ENCODE peak calls at places on chromosome X, in nine cellular contexts. One of them, this sample, is unnamed.

GRCh38 chrX:136202889-136203288 is 48.3 kb downstream of the MAP7D3 start:
- DNase-seq in cardiac muscle cell: no peak
- DNase-seq in A549: no peak
- DNase-seq in fibroblast of lung: peak; percentile 51
- DNase-seq in naive thymus-derived CD4-positive, alpha-beta T cell: no peak
- DNase-seq in neural progenitor cell: no peak
- DNase-seq in heart right ventricle: no peak
- DNase-seq in right atrium auricular region: no peak
- DNase-seq in colonic mucosa: no peak
- DNase-seq in this sample: no peak

GRCh38 chrX:97397371-97397770 is 513.7 kb downstream of the RPA4 start:
- DNase-seq in neural progenitor cell: no peak
- DNase-seq in fibroblast of lung: peak; percentile 47
- DNase-seq in colonic mucosa: no peak
- DNase-seq in cardiac muscle cell: no peak
- DNase-seq in naive thymus-derived CD4-positive, alpha-beta T cell: no peak
- DNase-seq in A549: no peak
- DNase-seq in heart right ventricle: no peak
- DNase-seq in right atrium auricular region: no peak
- DNase-seq in this sample: no peak

GRCh38 chrX:137166591-137166990 is 132.8 kb upstream of the GPR101 start:
- DNase-seq in right atrium auricular region: no peak
- DNase-seq in heart right ventricle: no peak
- DNase-seq in colonic mucosa: peak; percentile 17
- DNase-seq in cardiac muscle cell: peak; percentile 15
- DNase-seq in fibroblast of lung: no peak
- DNase-seq in neural progenitor cell: peak; percentile 51
- DNase-seq in naive thymus-derived CD4-positive, alpha-beta T cell: no peak
- DNase-seq in A549: no peak
- DNase-seq in this sample: no peak

GRCh38 chrX:101462892-101463291 is 22.4 kb upstream of the ARMCX4 start:
- DNase-seq in naive thymus-derived CD4-positive, alpha-beta T cell: no peak
- DNase-seq in heart right ventricle: no peak
- DNase-seq in right atrium auricular region: no peak
- DNase-seq in cardiac muscle cell: peak; percentile 20
- DNase-seq in A549: peak; percentile 19
- DNase-seq in colonic mucosa: no peak
- DNase-seq in fibroblast of lung: peak; percentile 29
- DNase-seq in neural progenitor cell: peak; percentile 3
- DNase-seq in this sample: peak; percentile 31

GRCh38 chrX:49163555-49164419 is 1.2 kb downstream of the MAGIX start:
- DNase-seq in naive thymus-derived CD4-positive, alpha-beta T cell: peak; percentile 80
- DNase-seq in A549: peak; percentile 72
- DNase-seq in neural progenitor cell: peak; percentile 88
- DNase-seq in fibroblast of lung: peak; percentile 85
- DNase-seq in colonic mucosa: peak; percentile 92
- DNase-seq in right atrium auricular region: peak; percentile 89
- DNase-seq in cardiac muscle cell: peak; percentile 81
- DNase-seq in heart right ventricle: peak; percentile 88
- DNase-seq in this sample: peak; percentile 85

GRCh38 chrX:24350217-24350616 is 10.2 kb upstream of the SUPT20HL1 start:
- DNase-seq in right atrium auricular region: no peak
- DNase-seq in neural progenitor cell: no peak
- DNase-seq in naive thymus-derived CD4-positive, alpha-beta T cell: no peak
- DNase-seq in heart right ventricle: no peak
- DNase-seq in colonic mucosa: no peak
- DNase-seq in cardiac muscle cell: no peak
- DNase-seq in A549: no peak
- DNase-seq in fibroblast of lung: no peak
- DNase-seq in this sample: no peak

GRCh38 chrX:2673611-2674010 is 17.5 kb upstream of the CD99 start:
- DNase-seq in A549: no peak
- DNase-seq in right atrium auricular region: no peak
- DNase-seq in cardiac muscle cell: no peak
- DNase-seq in heart right ventricle: no peak
- DNase-seq in neural progenitor cell: no peak
- DNase-seq in colonic mucosa: no peak
- DNase-seq in naive thymus-derived CD4-positive, alpha-beta T cell: no peak
- DNase-seq in fibroblast of lung: no peak
- DNase-seq in this sample: no peak

GRCh38 chrX:137164329-137164728 is 130.5 kb upstream of the GPR101 start:
- DNase-seq in heart right ventricle: no peak
- DNase-seq in A549: no peak
- DNase-seq in naive thymus-derived CD4-positive, alpha-beta T cell: no peak
- DNase-seq in fibroblast of lung: no peak
- DNase-seq in right atrium auricular region: no peak
- DNase-seq in colonic mucosa: no peak
- DNase-seq in cardiac muscle cell: no peak
- DNase-seq in neural progenitor cell: no peak
- DNase-seq in this sample: no peak

GRCh38 chrX:151151668-151152267 is 24.6 kb upstream of the GPR50 start:
- DNase-seq in fibroblast of lung: peak; percentile 63
- DNase-seq in colonic mucosa: peak; percentile 26
- DNase-seq in right atrium auricular region: no peak
- DNase-seq in cardiac muscle cell: peak; percentile 64
- DNase-seq in A549: peak; percentile 29
- DNase-seq in naive thymus-derived CD4-positive, alpha-beta T cell: peak; percentile 47
- DNase-seq in heart right ventricle: no peak
- DNase-seq in neural progenitor cell: peak; percentile 70
- DNase-seq in this sample: peak; percentile 64

GRCh38 chrX:135437867-135438733 is 16.4 kb downstream of the SMIM10L2A start:
- DNase-seq in neural progenitor cell: no peak
- DNase-seq in cardiac muscle cell: no peak
- DNase-seq in heart right ventricle: no peak
- DNase-seq in right atrium auricular region: no peak
- DNase-seq in naive thymus-derived CD4-positive, alpha-beta T cell: no peak
- DNase-seq in A549: no peak
- DNase-seq in fibroblast of lung: no peak
- DNase-seq in colonic mucosa: no peak
- DNase-seq in this sample: peak; percentile 20

GRCh38 chrX:46912673-46913491 is 661 bp downstream of the JADE3 start:
- DNase-seq in fibroblast of lung: peak; percentile 19
- DNase-seq in colonic mucosa: peak; percentile 40
- DNase-seq in cardiac muscle cell: peak; percentile 65
- DNase-seq in right atrium auricular region: no peak
- DNase-seq in A549: peak; percentile 75
- DNase-seq in neural progenitor cell: peak; percentile 82
- DNase-seq in naive thymus-derived CD4-positive, alpha-beta T cell: peak; percentile 22
- DNase-seq in heart right ventricle: peak; percentile 41
- DNase-seq in this sample: peak; percentile 81

GRCh38 chrX:119429471-119429870 is 30.3 kb downstream of the SLC25A43 start:
- DNase-seq in heart right ventricle: no peak
- DNase-seq in right atrium auricular region: no peak
- DNase-seq in neural progenitor cell: no peak
- DNase-seq in naive thymus-derived CD4-positive, alpha-beta T cell: no peak
- DNase-seq in cardiac muscle cell: no peak
- DNase-seq in colonic mucosa: no peak
- DNase-seq in fibroblast of lung: no peak
- DNase-seq in A549: no peak
- DNase-seq in this sample: no peak

GRCh38 chrX:108036298-108036973 is 8.4 kb upstream of the VSIG1 start:
- DNase-seq in neural progenitor cell: no peak
- DNase-seq in naive thymus-derived CD4-positive, alpha-beta T cell: no peak
- DNase-seq in fibroblast of lung: peak; percentile 63
- DNase-seq in right atrium auricular region: no peak
- DNase-seq in colonic mucosa: peak; percentile 35
- DNase-seq in A549: peak; percentile 89
- DNase-seq in cardiac muscle cell: no peak
- DNase-seq in heart right ventricle: no peak
- DNase-seq in this sample: no peak

GRCh38 chrX:20988804-20989203 is 385.4 kb upstream of the CNKSR2 start:
- DNase-seq in colonic mucosa: no peak
- DNase-seq in cardiac muscle cell: no peak
- DNase-seq in heart right ventricle: no peak
- DNase-seq in right atrium auricular region: no peak
- DNase-seq in naive thymus-derived CD4-positive, alpha-beta T cell: no peak
- DNase-seq in neural progenitor cell: no peak
- DNase-seq in A549: no peak
- DNase-seq in fibroblast of lung: no peak
- DNase-seq in this sample: no peak

GRCh38 chrX:46279925-46280313 is 265.3 kb downstream of the ZNF674 start:
- DNase-seq in heart right ventricle: no peak
- DNase-seq in right atrium auricular region: no peak
- DNase-seq in naive thymus-derived CD4-positive, alpha-beta T cell: no peak
- DNase-seq in colonic mucosa: no peak
- DNase-seq in A549: no peak
- DNase-seq in cardiac muscle cell: no peak
- DNase-seq in fibroblast of lung: peak; percentile 38
- DNase-seq in neural progenitor cell: no peak
- DNase-seq in this sample: no peak

GRCh38 chrX:71923516-71923915 is 12.9 kb downstream of the NHSL2 start:
- DNase-seq in neural progenitor cell: no peak
- DNase-seq in A549: no peak
- DNase-seq in heart right ventricle: no peak
- DNase-seq in fibroblast of lung: peak; percentile 25
- DNase-seq in naive thymus-derived CD4-positive, alpha-beta T cell: no peak
- DNase-seq in right atrium auricular region: no peak
- DNase-seq in colonic mucosa: no peak
- DNase-seq in cardiac muscle cell: no peak
- DNase-seq in this sample: no peak

GRCh38 chrX:23773601-23774175 is 9.3 kb upstream of the SAT1 start:
- DNase-seq in right atrium auricular region: no peak
- DNase-seq in colonic mucosa: no peak
- DNase-seq in cardiac muscle cell: no peak
- DNase-seq in A549: no peak
- DNase-seq in heart right ventricle: no peak
- DNase-seq in naive thymus-derived CD4-positive, alpha-beta T cell: peak; percentile 21
- DNase-seq in fibroblast of lung: no peak
- DNase-seq in neural progenitor cell: no peak
- DNase-seq in this sample: no peak

DNA sequence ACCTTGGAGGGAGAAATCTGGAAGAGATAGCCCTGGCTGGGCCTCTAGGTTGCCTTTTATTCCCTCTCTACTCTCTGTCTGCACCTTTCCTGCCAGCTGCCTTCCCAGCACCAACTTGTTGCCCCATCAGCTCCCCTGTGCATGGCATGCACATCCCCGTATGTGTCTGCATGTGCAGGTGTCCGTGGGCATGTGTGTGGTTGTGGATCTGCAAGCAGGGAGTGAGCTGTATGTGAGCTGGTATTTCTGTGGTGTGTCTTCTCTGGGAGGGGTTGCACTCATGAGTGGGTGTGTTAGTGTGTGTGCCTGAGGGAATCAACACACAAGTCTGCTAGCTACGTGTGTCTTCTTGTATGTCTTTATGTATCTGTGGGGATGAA is 9.9 kb downstream of the L1CAM start:
- DNase-seq in cardiac muscle cell: no peak
- DNase-seq in right atrium auricular region: no peak
- DNase-seq in A549: no peak
- DNase-seq in colonic mucosa: no peak
- DNase-seq in neural progenitor cell: no peak
- DNase-seq in heart right ventricle: no peak
- DNase-seq in fibroblast of lung: no peak
- DNase-seq in naive thymus-derived CD4-positive, alpha-beta T cell: no peak
- DNase-seq in this sample: no peak
- H3K4me1 ChIP-seq in cardiac muscle cell: no peaks in the 10 kb centered on the region
- H3K4me1 ChIP-seq in right atrium auricular region: no peaks in the 10 kb centered on the region
- H3K4me1 ChIP-seq in A549: no peaks in the 10 kb centered on the region
- H3K4me1 ChIP-seq in colonic mucosa: no peaks in the 10 kb centered on the region
- H3K4me1 ChIP-seq in neural progenitor cell: peaks cover 15% of the 10 kb centered on the region
- H3K4me1 ChIP-seq in heart right ventricle: no peaks in the 10 kb centered on the region
- H3K4me1 ChIP-seq in fibroblast of lung: no peaks in the 10 kb centered on the region
- H3K4me1 ChIP-seq in naive thymus-derived CD4-positive, alpha-beta T cell: no peaks in the 10 kb centered on the region
- H3K4me1 ChIP-seq in this sample: no peaks in the 10 kb centered on the region

GRCh38 chrX:153884136-153885076 is 1.6 kb downstream of the L1CAM start:
- DNase-seq in neural progenitor cell: no peak
- DNase-seq in heart right ventricle: no peak
- DNase-seq in cardiac muscle cell: no peak
- DNase-seq in naive thymus-derived CD4-positive, alpha-beta T cell: no peak
- DNase-seq in right atrium auricular region: no peak
- DNase-seq in colonic mucosa: no peak
- DNase-seq in fibroblast of lung: no peak
- DNase-seq in A549: no peak
- DNase-seq in this sample: no peak
- H3K4me3 ChIP-seq in neural progenitor cell: no peak overlapping the region
- H3K4me3 ChIP-seq in heart right ventricle: no peak overlapping the region
- H3K4me3 ChIP-seq in cardiac muscle cell: no peak overlapping the region
- H3K4me3 ChIP-seq in naive thymus-derived CD4-positive, alpha-beta T cell: no peak overlapping the region
- H3K4me3 ChIP-seq in right atrium auricular region: no peak overlapping the region
- H3K4me3 ChIP-seq in colonic mucosa: no peak overlapping the region
- H3K4me3 ChIP-seq in fibroblast of lung: no peak overlapping the region
- H3K4me3 ChIP-seq in A549: peak overlapping the region; percentile 52
- H3K4me3 ChIP-seq in this sample: no peak overlapping the region

DNA sequence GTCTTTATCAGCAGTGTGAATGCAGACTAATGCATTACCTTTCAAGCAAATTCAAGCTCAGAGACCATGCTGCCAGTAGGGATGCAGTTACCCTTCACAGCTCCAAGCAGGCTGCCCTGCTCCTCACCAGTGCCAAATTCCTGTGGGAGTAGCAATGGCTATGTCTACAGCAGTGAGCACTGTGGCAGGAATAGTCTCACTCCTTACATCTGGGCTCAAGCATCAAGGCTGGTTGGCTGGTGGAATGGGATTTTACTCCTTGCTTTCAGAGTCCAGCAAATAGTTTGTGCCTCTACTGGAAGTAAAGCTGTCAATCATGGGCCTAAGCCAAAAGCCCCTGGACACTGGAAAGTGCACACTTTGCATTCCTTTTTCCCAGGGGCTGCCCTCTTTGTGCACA is 1030.8 kb downstream of the SH3BGRL start:
- DNase-seq in naive thymus-derived CD4-positive, alpha-beta T cell: no peak
- DNase-seq in fibroblast of lung: no peak
- DNase-seq in colonic mucosa: no peak
- DNase-seq in cardiac muscle cell: no peak
- DNase-seq in neural progenitor cell: no peak
- DNase-seq in right atrium auricular region: no peak
- DNase-seq in A549: no peak
- DNase-seq in heart right ventricle: no peak
- DNase-seq in this sample: no peak
- H3K9me3 ChIP-seq in naive thymus-derived CD4-positive, alpha-beta T cell: no peaks in the 10 kb centered on the region
- H3K9me3 ChIP-seq in fibroblast of lung: no peaks in the 10 kb centered on the region
- H3K9me3 ChIP-seq in colonic mucosa: no peaks in the 10 kb centered on the region
- H3K9me3 ChIP-seq in cardiac muscle cell: no peaks in the 10 kb centered on the region
- H3K9me3 ChIP-seq in neural progenitor cell: peaks cover 3% of the 10 kb centered on the region
- H3K9me3 ChIP-seq in right atrium auricular region: peaks cover 15% of the 10 kb centered on the region
- H3K9me3 ChIP-seq in A549: no peaks in the 10 kb centered on the region
- H3K9me3 ChIP-seq in heart right ventricle: no peaks in the 10 kb centered on the region
- H3K9me3 ChIP-seq in this sample: no peaks in the 10 kb centered on the region

DNA sequence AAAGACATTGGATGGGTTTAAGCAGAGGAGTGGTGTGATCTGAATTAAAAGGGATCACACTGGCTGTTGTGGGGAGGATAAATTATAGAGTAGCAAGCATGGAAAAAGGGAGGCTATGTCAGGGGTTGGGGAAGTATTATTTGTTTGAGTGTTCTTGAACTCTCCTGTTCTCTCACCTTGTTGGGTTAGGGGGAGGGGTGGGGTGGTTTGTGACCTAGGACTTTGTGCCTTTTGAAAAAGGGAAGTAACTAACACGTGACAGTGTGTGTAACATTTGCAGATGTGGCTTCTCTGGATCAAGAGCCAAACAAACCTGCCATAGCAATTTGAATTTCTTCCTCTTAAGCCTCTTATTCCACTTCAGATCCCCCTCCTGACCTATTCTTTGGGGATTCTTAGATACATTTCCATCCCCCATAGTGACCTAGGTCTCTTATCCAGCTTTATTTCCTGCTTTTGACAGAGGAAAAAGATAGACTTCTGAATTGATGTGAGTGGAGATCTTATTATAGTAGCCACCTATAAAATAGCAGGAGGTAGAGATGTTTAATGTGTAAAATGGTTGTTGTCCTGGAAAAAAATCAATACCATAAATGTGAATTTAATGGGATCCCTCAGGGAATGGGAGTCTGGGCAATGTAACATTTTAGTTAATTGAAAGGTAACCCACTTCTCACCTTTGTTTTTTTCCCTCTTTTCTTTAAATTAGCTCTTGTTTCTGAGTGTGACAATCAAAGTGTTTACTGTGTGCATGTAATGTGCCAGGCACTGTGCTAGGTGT is 120.4 kb downstream of the CT47B1 start:
- DNase-seq in cardiac muscle cell: no peak
- DNase-seq in neural progenitor cell: peak; percentile 3
- DNase-seq in A549: no peak
- DNase-seq in heart right ventricle: no peak
- DNase-seq in naive thymus-derived CD4-positive, alpha-beta T cell: peak; percentile 20
- DNase-seq in fibroblast of lung: no peak
- DNase-seq in colonic mucosa: peak; percentile 49
- DNase-seq in right atrium auricular region: no peak
- DNase-seq in this sample: no peak
- H3K4me1 ChIP-seq in cardiac muscle cell: no peaks in the 10 kb centered on the region
- H3K4me1 ChIP-seq in neural progenitor cell: peaks cover 4% of the 10 kb centered on the region
- H3K4me1 ChIP-seq in A549: no peaks in the 10 kb centered on the region
- H3K4me1 ChIP-seq in heart right ventricle: no peaks in the 10 kb centered on the region
- H3K4me1 ChIP-seq in naive thymus-derived CD4-positive, alpha-beta T cell: no peaks in the 10 kb centered on the region
- H3K4me1 ChIP-seq in fibroblast of lung: no peaks in the 10 kb centered on the region
- H3K4me1 ChIP-seq in colonic mucosa: no peaks in the 10 kb centered on the region
- H3K4me1 ChIP-seq in right atrium auricular region: no peaks in the 10 kb centered on the region
- H3K4me1 ChIP-seq in this sample: peaks cover 7% of the 10 kb centered on the region

This sample was measured in HAP-1.